ENCODE peak calls at places on chromosomes 7 and 10, in six cellular contexts. One of them, this sample, is unnamed.

GRCh38 chr10:22436893-22437619 is 91.8 kb downstream of the SPAG6 start:
- DNase-seq in IMR-90: peak
- DNase-seq in H1: peak
- DNase-seq in H9: peak
- DNase-seq in mesendoderm: peak
- DNase-seq in mesenchymal stem cell: peak
- DNase-seq in this sample: peak

GRCh38 chr10:12710594-12711343 is 290.7 kb downstream of the CCDC3 start:
- DNase-seq in IMR-90: peak
- DNase-seq in H1: peak
- DNase-seq in H9: peak
- DNase-seq in mesendoderm: peak
- DNase-seq in mesenchymal stem cell: peak
- DNase-seq in this sample: peak

GRCh38 chr7:27152816-27153486 is 568 bp upstream of the HOXA3 start:
- DNase-seq in IMR-90: no peak
- DNase-seq in H1: peak
- DNase-seq in H9: peak
- DNase-seq in mesendoderm: no peak
- DNase-seq in mesenchymal stem cell: no peak
- DNase-seq in this sample: no peak

GRCh38 chr7:56074371-56074791 is 10.3 kb downstream of the SUMF2 start:
- DNase-seq in IMR-90: peak
- DNase-seq in H1: peak
- DNase-seq in H9: peak
- DNase-seq in mesendoderm: peak
- DNase-seq in mesenchymal stem cell: peak
- DNase-seq in this sample: peak

GRCh38 chr7:50149364-50149763 is 56.3 kb upstream of the ZPBP start:
- DNase-seq in IMR-90: no peak
- DNase-seq in H1: no peak
- DNase-seq in H9: no peak
- DNase-seq in mesendoderm: no peak
- DNase-seq in mesenchymal stem cell: no peak
- DNase-seq in this sample: no peak

GRCh38 chr7:28211006-28211405 is 30.4 kb upstream of the JAZF1 start:
- DNase-seq in IMR-90: no peak
- DNase-seq in H1: no peak
- DNase-seq in H9: no peak
- DNase-seq in mesendoderm: no peak
- DNase-seq in mesenchymal stem cell: no peak
- DNase-seq in this sample: no peak

GRCh38 chr10:121543545-121543944 is 54.7 kb downstream of the FGFR2 start:
- DNase-seq in IMR-90: no peak
- DNase-seq in H1: no peak
- DNase-seq in H9: no peak
- DNase-seq in mesendoderm: no peak
- DNase-seq in mesenchymal stem cell: no peak
- DNase-seq in this sample: no peak

GRCh38 chr10:72250666-72251065 is 23.1 kb upstream of the DDIT4 start:
- DNase-seq in IMR-90: peak
- DNase-seq in H1: no peak
- DNase-seq in H9: no peak
- DNase-seq in mesendoderm: no peak
- DNase-seq in mesenchymal stem cell: peak
- DNase-seq in this sample: no peak

GRCh38 chr7:966291-967069 is 8.9 kb downstream of the COX19 start:
- DNase-seq in IMR-90: no peak
- DNase-seq in H1: no peak
- DNase-seq in H9: no peak
- DNase-seq in mesendoderm: no peak
- DNase-seq in mesenchymal stem cell: no peak
- DNase-seq in this sample: no peak

GRCh38 chr10:91772869-91773268 is 25.4 kb upstream of the TNKS2 start:
- DNase-seq in IMR-90: no peak
- DNase-seq in H1: no peak
- DNase-seq in H9: no peak
- DNase-seq in mesendoderm: no peak
- DNase-seq in mesenchymal stem cell: no peak
- DNase-seq in this sample: no peak

GRCh38 chr10:48671914-48672595 is 12.6 kb upstream of the WDFY4 start:
- DNase-seq in IMR-90: no peak
- DNase-seq in H1: no peak
- DNase-seq in H9: no peak
- DNase-seq in mesendoderm: peak
- DNase-seq in mesenchymal stem cell: no peak
- DNase-seq in this sample: no peak

GRCh38 chr10:24952701-24953349 is 419 bp upstream of the PRTFDC1 start:
- DNase-seq in IMR-90: peak
- DNase-seq in H1: no peak
- DNase-seq in H9: peak
- DNase-seq in mesendoderm: peak
- DNase-seq in mesenchymal stem cell: peak
- DNase-seq in this sample: peak

GRCh38 chr10:97412891-97413304 is 11.8 kb upstream of the RRP12 start:
- DNase-seq in IMR-90: no peak
- DNase-seq in H1: no peak
- DNase-seq in H9: no peak
- DNase-seq in mesendoderm: no peak
- DNase-seq in mesenchymal stem cell: no peak
- DNase-seq in this sample: no peak

GRCh38 chr10:70587045-70587658 is 15.4 kb downstream of the PRF1 start:
- DNase-seq in IMR-90: no peak
- DNase-seq in H1: no peak
- DNase-seq in H9: no peak
- DNase-seq in mesendoderm: no peak
- DNase-seq in mesenchymal stem cell: no peak
- DNase-seq in this sample: no peak

GRCh38 chr10:17454801-17455520 is 566 bp upstream of the ST8SIA6 start:
- DNase-seq in IMR-90: no peak
- DNase-seq in H1: no peak
- DNase-seq in H9: no peak
- DNase-seq in mesendoderm: peak
- DNase-seq in mesenchymal stem cell: no peak
- DNase-seq in this sample: no peak

GRCh38 chr10:287814-288213 is 152.6 kb downstream of the ZMYND11 start:
- DNase-seq in IMR-90: no peak
- DNase-seq in H1: peak
- DNase-seq in H9: peak
- DNase-seq in mesendoderm: peak
- DNase-seq in mesenchymal stem cell: peak
- DNase-seq in this sample: no peak

GRCh38 chr10:78331391-78331922 is 297.8 kb downstream of the RPS24 start:
- DNase-seq in IMR-90: peak
- DNase-seq in H1: peak
- DNase-seq in H9: peak
- DNase-seq in mesendoderm: no peak
- DNase-seq in mesenchymal stem cell: peak
- DNase-seq in this sample: peak

GRCh38 chr7:151056286-151057037 is 1.2 kb downstream of the CDK5 start:
- DNase-seq in IMR-90: no peak
- DNase-seq in H1: no peak
- DNase-seq in H9: peak
- DNase-seq in mesendoderm: peak
- DNase-seq in mesenchymal stem cell: no peak
- DNase-seq in this sample: no peak

GRCh38 chr10:15067154-15067553 is 21.4 kb downstream of the ACBD7 start:
- DNase-seq in IMR-90: no peak
- DNase-seq in H1: no peak
- DNase-seq in H9: no peak
- DNase-seq in mesendoderm: no peak
- DNase-seq in mesenchymal stem cell: no peak
- DNase-seq in this sample: no peak

GRCh38 chr10:74450623-74451022 is 299.6 kb downstream of the ADK start:
- DNase-seq in IMR-90: no peak
- DNase-seq in H1: no peak
- DNase-seq in H9: no peak
- DNase-seq in mesendoderm: no peak
- DNase-seq in mesenchymal stem cell: no peak
- DNase-seq in this sample: no peak

GRCh38 chr7:48841750-48842149 is 82.6 kb upstream of the CDC14C start:
- DNase-seq in IMR-90: no peak
- DNase-seq in H1: no peak
- DNase-seq in H9: no peak
- DNase-seq in mesendoderm: no peak
- DNase-seq in mesenchymal stem cell: no peak
- DNase-seq in this sample: no peak

GRCh38 chr10:62380002-62380401 is 5.8 kb downstream of the ZNF365 start:
- DNase-seq in IMR-90: peak
- DNase-seq in H1: no peak
- DNase-seq in H9: no peak
- DNase-seq in mesendoderm: peak
- DNase-seq in mesenchymal stem cell: peak
- DNase-seq in this sample: no peak

GRCh38 chr7:46450871-46451270 is 529.8 kb upstream of the IGFBP3 start:
- DNase-seq in IMR-90: peak
- DNase-seq in H1: no peak
- DNase-seq in H9: no peak
- DNase-seq in mesendoderm: no peak
- DNase-seq in mesenchymal stem cell: no peak
- DNase-seq in this sample: no peak

GRCh38 chr7:102024005-102024768 is 206.8 kb downstream of the CUX1 start:
- DNase-seq in IMR-90: peak
- DNase-seq in H1: no peak
- DNase-seq in H9: no peak
- DNase-seq in mesendoderm: peak
- DNase-seq in mesenchymal stem cell: no peak
- DNase-seq in this sample: no peak

GRCh38 chr7:39733881-39734571 is 110.7 kb downstream of the RALA start:
- DNase-seq in IMR-90: peak
- DNase-seq in H1: no peak
- DNase-seq in H9: no peak
- DNase-seq in mesendoderm: peak
- DNase-seq in mesenchymal stem cell: peak
- DNase-seq in this sample: peak

GRCh38 chr10:124491105-124491504 is 29.5 kb downstream of the LHPP start:
- DNase-seq in IMR-90: no peak
- DNase-seq in H1: no peak
- DNase-seq in H9: no peak
- DNase-seq in mesendoderm: no peak
- DNase-seq in mesenchymal stem cell: no peak
- DNase-seq in this sample: no peak

GRCh38 chr7:108813247-108814014 is 243.8 kb downstream of the DNAJB9 start:
- DNase-seq in IMR-90: no peak
- DNase-seq in H1: no peak
- DNase-seq in H9: peak
- DNase-seq in mesendoderm: peak
- DNase-seq in mesenchymal stem cell: no peak
- DNase-seq in this sample: no peak

GRCh38 chr7:97317575-97317974 is 200.1 kb downstream of the SDHAF3 start:
- DNase-seq in IMR-90: no peak
- DNase-seq in H1: no peak
- DNase-seq in H9: no peak
- DNase-seq in mesendoderm: peak
- DNase-seq in mesenchymal stem cell: no peak
- DNase-seq in this sample: no peak

GRCh38 chr10:77139145-77139692 is 498.4 kb downstream of the KCNMA1 start:
- DNase-seq in IMR-90: no peak
- DNase-seq in H1: no peak
- DNase-seq in H9: no peak
- DNase-seq in mesendoderm: no peak
- DNase-seq in mesenchymal stem cell: no peak
- DNase-seq in this sample: no peak

GRCh38 chr7:7498881-7499280 is 36.8 kb downstream of the COL28A1 start:
- DNase-seq in IMR-90: no peak
- DNase-seq in H1: no peak
- DNase-seq in H9: no peak
- DNase-seq in mesendoderm: no peak
- DNase-seq in mesenchymal stem cell: no peak
- DNase-seq in this sample: no peak

GRCh38 chr7:93574646-93575554 is at the start of gene CALCR:
- DNase-seq in IMR-90: no peak
- DNase-seq in H1: peak
- DNase-seq in H9: peak
- DNase-seq in mesendoderm: peak
- DNase-seq in mesenchymal stem cell: no peak
- DNase-seq in this sample: peak

GRCh38 chr10:117226813-117227451 is 14.0 kb upstream of the SLC18A2 start:
- DNase-seq in IMR-90: no peak
- DNase-seq in H1: peak
- DNase-seq in H9: peak
- DNase-seq in mesendoderm: peak
- DNase-seq in mesenchymal stem cell: peak
- DNase-seq in this sample: no peak

GRCh38 chr7:85512802-85513201 is 325.9 kb upstream of the SEMA3D start:
- DNase-seq in IMR-90: no peak
- DNase-seq in H1: no peak
- DNase-seq in H9: no peak
- DNase-seq in mesendoderm: no peak
- DNase-seq in mesenchymal stem cell: no peak
- DNase-seq in this sample: no peak

GRCh38 chr7:123916240-123916724 is 8.8 kb upstream of the SPAM1 start:
- DNase-seq in IMR-90: peak
- DNase-seq in H1: no peak
- DNase-seq in H9: peak
- DNase-seq in mesendoderm: peak
- DNase-seq in mesenchymal stem cell: peak
- DNase-seq in this sample: peak

GRCh38 chr7:26507375-26508068 is 215.9 kb downstream of the SNX10 start:
- DNase-seq in IMR-90: no peak
- DNase-seq in H1: no peak
- DNase-seq in H9: no peak
- DNase-seq in mesendoderm: no peak
- DNase-seq in mesenchymal stem cell: no peak
- DNase-seq in this sample: no peak

GRCh38 chr7:138173548-138173947 is 97.3 kb downstream of the AKR1D1 start:
- DNase-seq in IMR-90: no peak
- DNase-seq in H1: no peak
- DNase-seq in H9: no peak
- DNase-seq in mesendoderm: no peak
- DNase-seq in mesenchymal stem cell: no peak
- DNase-seq in this sample: no peak
- H3K4me2 ChIP-seq in IMR-90: no peak
- H3K4me2 ChIP-seq in H1: no peak
- H3K4me2 ChIP-seq in H9: no peak
- H3K4me2 ChIP-seq in mesendoderm: no peak
- H3K4me2 ChIP-seq in mesenchymal stem cell: no peak
- H3K4me2 ChIP-seq in this sample: no peak

GRCh38 chr7:6409091-6409490 is 38.7 kb downstream of the DAGLB start:
- DNase-seq in IMR-90: no peak
- DNase-seq in H1: no peak
- DNase-seq in H9: no peak
- DNase-seq in mesendoderm: no peak
- DNase-seq in mesenchymal stem cell: no peak
- DNase-seq in this sample: no peak
- H2BK15ac ChIP-seq in IMR-90: no peak
- H2BK15ac ChIP-seq in H1: no peak
- H2BK15ac ChIP-seq in H9: no peak
- H2BK15ac ChIP-seq in mesendoderm: no peak
- H2BK15ac ChIP-seq in mesenchymal stem cell: no peak
- H2BK15ac ChIP-seq in this sample: no peak

GRCh38 chr10:132701846-132702190 is 84.1 kb downstream of the NKX6-2 start:
- DNase-seq in IMR-90: no peak
- DNase-seq in H1: no peak
- DNase-seq in H9: no peak
- DNase-seq in mesendoderm: no peak
- DNase-seq in mesenchymal stem cell: no peak
- DNase-seq in this sample: no peak
- H3K4me2 ChIP-seq in IMR-90: no peak
- H3K4me2 ChIP-seq in H1: no peak
- H3K4me2 ChIP-seq in H9: no peak
- H3K4me2 ChIP-seq in mesendoderm: no peak
- H3K4me2 ChIP-seq in mesenchymal stem cell: no peak
- H3K4me2 ChIP-seq in this sample: no peak

GRCh38 chr7:33644489-33644888 is 260.9 kb upstream of the BMPER start:
- DNase-seq in IMR-90: peak
- DNase-seq in H1: no peak
- DNase-seq in H9: no peak
- DNase-seq in mesendoderm: no peak
- DNase-seq in mesenchymal stem cell: no peak
- DNase-seq in this sample: no peak
- H2BK15ac ChIP-seq in IMR-90: no peak
- H2BK15ac ChIP-seq in H1: no peak
- H2BK15ac ChIP-seq in H9: no peak
- H2BK15ac ChIP-seq in mesendoderm: no peak
- H2BK15ac ChIP-seq in mesenchymal stem cell: no peak
- H2BK15ac ChIP-seq in this sample: no peak

This sample was measured in neuronal stem cell.